ENCODE peak calls at places on chromosomes 16 and 17, in six cellular contexts. J, E, Y, O, D and W are unnamed samples. For H3K27me3, the result is how much of the 10 kb centered on the place peaks cover.

GRCh38 chr17:20156196-20157077 is 147.3 kb downstream of the SPECC1 start:
- DNase-seq in J (no peak), E (peak), Y (peak), O (no peak), D (peak), W (no peak)

GRCh38 chr16:30904114-30904780 is 7.8 kb downstream of the CTF1 start:
- DNase-seq in J (no peak), E (no peak), Y (no peak), O (no peak), D (no peak), W (peak)

GRCh38 chr17:19317359-19318095 is 45.0 kb downstream of the B9D1 start:
- DNase-seq in J (no peak), E (peak), Y (no peak), O (no peak), D (peak), W (peak)

GRCh38 chr16:67181346-67181745 is 2.4 kb downstream of the MATCAP1 start:
- DNase-seq in J (no peak), E (no peak), Y (no peak), O (no peak), D (no peak), W (no peak)

GRCh38 chr17:30091771-30092170 is 24.8 kb upstream of the NSRP1 start:
- DNase-seq in J (peak), E (no peak), Y (no peak), O (no peak), D (peak), W (no peak)

GRCh38 chr16:70476272-70477020 is 22.1 kb downstream of the FCSK start:
- DNase-seq in J (no peak), E (no peak), Y (peak), O (peak), D (peak), W (no peak)

GRCh38 chr17:78715000-78715771 is 66.9 kb downstream of the CYTH1 start:
- DNase-seq in J (no peak), E (no peak), Y (no peak), O (no peak), D (no peak), W (no peak)

GRCh38 chr16:8194795-8195194 is 395.5 kb downstream of the TMEM114 start:
- DNase-seq in J (no peak), E (peak), Y (peak), O (no peak), D (no peak), W (no peak)

GRCh38 chr17:80283116-80283852 is 22.6 kb downstream of the RNF213 start:
- DNase-seq in J (no peak), E (no peak), Y (no peak), O (no peak), D (no peak), W (no peak)

GRCh38 chr17:9905078-9905415 is at the start of gene RCVRN:
- DNase-seq in J (no peak), E (no peak), Y (no peak), O (no peak), D (no peak), W (no peak)

GRCh38 chr16:57301126-57301817 is 16.8 kb upstream of the PLLP start:
- DNase-seq in J (no peak), E (peak), Y (no peak), O (no peak), D (no peak), W (no peak)

GRCh38 chr17:41002814-41003213 is 3.1 kb upstream of the KRTAP3-2 start:
- DNase-seq in J (no peak), E (no peak), Y (no peak), O (no peak), D (no peak), W (no peak)

GRCh38 chr16:57728336-57729181 is 7.0 kb upstream of the KATNB1 start:
- DNase-seq in J (no peak), E (no peak), Y (no peak), O (no peak), D (no peak), W (no peak)

GRCh38 chr16:53600076-53600475 is 97.1 kb upstream of the AKTIP start:
- DNase-seq in J (no peak), E (no peak), Y (no peak), O (no peak), D (no peak), W (no peak)

GRCh38 chr17:62933986-62934385 is 32.0 kb upstream of the TANC2 start:
- DNase-seq in J (no peak), E (no peak), Y (no peak), O (no peak), D (no peak), W (peak)

GRCh38 chr17:66438101-66438500 is 135.7 kb downstream of the PRKCA start:
- DNase-seq in J (no peak), E (no peak), Y (no peak), O (no peak), D (no peak), W (no peak)

GRCh38 chr16:5235119-5235518 is 137.5 kb upstream of the EEF2KMT start:
- DNase-seq in J (no peak), E (no peak), Y (no peak), O (no peak), D (no peak), W (no peak)

GRCh38 chr17:46082293-46082692 is 83.2 kb downstream of the STH start:
- DNase-seq in J (no peak), E (no peak), Y (no peak), O (no peak), D (no peak), W (no peak)

GRCh38 chr16:1708768-1709180 is 2.8 kb downstream of the MAPK8IP3 start:
- DNase-seq in J (no peak), E (no peak), Y (no peak), O (no peak), D (no peak), W (no peak)

GRCh38 chr16:47096297-47096696 is 47.4 kb downstream of the NETO2 start:
- DNase-seq in J (no peak), E (no peak), Y (no peak), O (no peak), D (no peak), W (no peak)

GRCh38 chr16:14378131-14378551 is 251.9 kb downstream of the PARN start:
- DNase-seq in J (no peak), E (no peak), Y (no peak), O (no peak), D (peak), W (no peak)

GRCh38 chr16:15788846-15789239 is 68.0 kb downstream of the MYH11 start:
- DNase-seq in J (no peak), E (no peak), Y (no peak), O (no peak), D (no peak), W (no peak)

GRCh38 chr17:72305964-72306551 is 185.2 kb downstream of the SOX9 start:
- DNase-seq in J (no peak), E (no peak), Y (no peak), O (no peak), D (no peak), W (no peak)

GRCh38 chr17:77374170-77374936 is 233.6 kb downstream of the SEC14L1 start:
- DNase-seq in J (no peak), E (peak), Y (peak), O (no peak), D (no peak), W (no peak)

GRCh38 chr16:73280366-73280765 is 232.4 kb upstream of the ZFHX3 start:
- DNase-seq in J (no peak), E (no peak), Y (no peak), O (no peak), D (no peak), W (no peak)

GRCh38 chr17:1421470-1421869 is 21.4 kb upstream of the YWHAE start:
- DNase-seq in J (no peak), E (no peak), Y (no peak), O (no peak), D (no peak), W (no peak)

GRCh38 chr17:40452074-40452787 is 9.0 kb downstream of the IGFBP4 start:
- DNase-seq in J (no peak), E (no peak), Y (no peak), O (no peak), D (no peak), W (no peak)

GRCh38 chr17:962650-963049 is 16.9 kb downstream of the NXN start:
- DNase-seq in J (no peak), E (peak), Y (no peak), O (no peak), D (no peak), W (no peak)

GRCh38 chr16:23597003-23597756 is 1.1 kb upstream of the NDUFAB1 start:
- DNase-seq in J (no peak), E (peak), Y (peak), O (no peak), D (peak), W (peak)

GRCh38 chr16:65469116-65469515 is 347.3 kb upstream of the CDH11 start:
- DNase-seq in J (no peak), E (no peak), Y (no peak), O (no peak), D (no peak), W (no peak)

GRCh38 chr16:14249291-14250032 is 178.3 kb downstream of the MRTFB start:
- DNase-seq in J (peak), E (peak), Y (peak), O (peak), D (peak), W (peak)

GRCh38 chr16:9465150-9465549 is 373.7 kb downstream of the HAPSTR1 start:
- DNase-seq in J (no peak), E (no peak), Y (no peak), O (no peak), D (no peak), W (no peak)

DNA sequence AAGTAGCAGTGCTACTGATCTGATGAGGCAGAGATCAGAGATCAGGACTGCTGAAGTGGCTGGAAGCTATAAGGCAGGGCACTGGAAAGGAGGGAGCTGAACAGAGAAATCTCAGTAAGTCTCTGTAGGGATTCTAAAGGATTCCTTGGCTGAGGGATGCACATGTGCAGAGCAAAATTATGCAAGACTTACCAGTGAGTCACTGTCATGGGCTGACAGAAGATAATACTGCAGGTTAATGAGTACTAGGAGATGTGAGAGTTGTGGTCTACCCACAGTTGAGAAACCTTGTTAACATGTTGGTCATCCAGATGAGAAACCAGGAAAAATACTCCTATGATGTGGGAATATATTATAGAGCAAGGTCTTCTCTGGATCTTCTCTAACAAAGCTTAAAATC is 378.1 kb downstream of the HAPSTR1 start:
- DNase-seq in J (no peak), E (no peak), Y (no peak), O (no peak), D (no peak), W (peak)
- TF ChIP-seq REST in J (no peak), E (no peak), Y (no peak), O (no peak), D (no peak), W (no peak)

GRCh38 chr17:55925440-55925839 is 174.6 kb downstream of the PCTP start:
- DNase-seq in J (no peak), E (no peak), Y (no peak), O (no peak), D (no peak), W (no peak)
- H3K27me3 ChIP-seq in J (under half), E (under half), Y (under half), O (under half), D (under half), W (under half)

GRCh38 chr17:8080799-8081219 is 6.7 kb downstream of the ALOX12B start:
- DNase-seq in J (no peak), E (peak), Y (no peak), O (no peak), D (no peak), W (no peak)

GRCh38 chr17:8079291-8080207 is 8.0 kb downstream of the ALOX12B start:
- DNase-seq in J (no peak), E (peak), Y (peak), O (no peak), D (peak), W (peak)

GRCh38 chr17:8082312-8082711 is 5.2 kb downstream of the ALOX12B start:
- DNase-seq in J (no peak), E (no peak), Y (no peak), O (no peak), D (no peak), W (no peak)

GRCh38 chr17:8081876-8082275 is 5.6 kb downstream of the ALOX12B start:
- DNase-seq in J (no peak), E (no peak), Y (no peak), O (no peak), D (no peak), W (no peak)

GRCh38 chr17:8080208-8080798 is 7.2 kb downstream of the ALOX12B start:
- DNase-seq in J (no peak), E (peak), Y (no peak), O (no peak), D (no peak), W (no peak)
- TF ChIP-seq REST in J (no peak), E (no peak), Y (no peak), O (no peak), D (no peak), W (no peak)

GRCh38 chr16:87653234-87653633 is 50.9 kb downstream of the JPH3 start:
- DNase-seq in J (no peak), E (peak), Y (peak), O (no peak), D (peak), W (no peak)

GRCh38 chr16:87657621-87658192 is 55.4 kb downstream of the JPH3 start:
- DNase-seq in J (no peak), E (peak), Y (no peak), O (no peak), D (peak), W (no peak)

GRCh38 chr16:87652799-87653198 is 50.5 kb downstream of the JPH3 start:
- DNase-seq in J (no peak), E (no peak), Y (no peak), O (no peak), D (no peak), W (no peak)

GRCh38 chr16:87652386-87652785 is 50.1 kb downstream of the JPH3 start:
- DNase-seq in J (no peak), E (no peak), Y (no peak), O (no peak), D (no peak), W (no peak)

DNA sequence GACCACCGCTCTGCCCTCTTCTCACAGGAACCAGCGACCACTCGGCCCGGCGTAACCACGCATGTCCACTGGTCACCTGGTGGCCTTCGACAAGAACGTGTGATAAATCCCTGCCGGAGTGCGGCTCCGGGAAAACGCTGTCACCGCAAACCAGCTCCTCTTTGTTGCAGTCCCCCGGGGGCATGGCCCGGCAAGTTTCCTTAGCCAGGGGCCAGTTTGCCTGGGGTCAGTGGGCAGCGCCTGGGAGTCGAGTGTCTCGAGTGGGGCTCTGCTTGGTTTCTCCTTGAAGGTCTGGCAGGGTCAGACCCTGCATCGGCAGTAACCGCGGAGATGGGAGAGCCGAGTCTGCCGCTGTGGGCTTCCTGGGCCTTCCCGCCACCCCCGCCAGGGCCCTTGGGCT is 52.5 kb downstream of the JPH3 start:
- DNase-seq in J (no peak), E (no peak), Y (no peak), O (no peak), D (no peak), W (no peak)
- H3K27me3 ChIP-seq in J (under half), E (under half), Y (under half), O (under half), D (under half), W (under half)